ENCODE peak calls at places on chromosomes 7 and 10, in nine cellular contexts. X is cardiac muscle cell; P is HFFc6; L is choroid plexus epithelial cell; T is HFF-Myc; J is activated naive CD4-positive, alpha-beta T cell treated with Interleukin-2 at 50 U/mL for 16 hours; W is NCI-H1436; O is T-helper 1 cell; B is NCI-H1694 treated with DMSO at 0.1 percent for 48 hours. K is an unnamed sample.

GRCh38 chr7:7766671-7767070 is 48.3 kb upstream of the RPA3 start:
- DNase-seq in B (no peak), O (no peak), X (no peak), J (no peak), T (no peak), L (peak; percentile 53), W (no peak), P (no peak), K (peak; percentile 40)

GRCh38 chr10:29239569-29240472 is 49.0 kb upstream of the LYZL1 start:
- DNase-seq in P (no peak), T (no peak), L (peak; percentile 52), W (no peak), B (no peak), J (no peak), O (no peak), X (peak; percentile 50), K (peak; percentile 32)

GRCh38 chr7:78970440-78970916 is 483.0 kb downstream of the MAGI2 start:
- DNase-seq in J (no peak), P (peak; percentile 60), T (no peak), L (no peak), W (no peak), O (no peak), B (no peak), X (no peak), K (peak; percentile 8)

GRCh38 chr10:1362589-1363465 is 306.6 kb downstream of the WDR37 start:
- DNase-seq in X (no peak), W (no peak), O (no peak), B (no peak), P (no peak), J (no peak), T (no peak), L (no peak), K (no peak)

GRCh38 chr10:6050801-6051445 is 11.2 kb downstream of the IL2RA start:
- DNase-seq in X (peak; percentile 76), L (peak; percentile 68), O (peak; percentile 91), J (peak; percentile 94), P (peak; percentile 34), W (no peak), B (no peak), T (peak; percentile 14), K (peak; percentile 43)

GRCh38 chr10:33566001-33566400 is 231.5 kb upstream of the NRP1 start:
- DNase-seq in B (no peak), J (no peak), W (no peak), O (no peak), X (peak; percentile 28), T (no peak), L (no peak), P (no peak), K (no peak)

GRCh38 chr10:92024700-92025099 is 101.1 kb downstream of the BTAF1 start:
- DNase-seq in L (no peak), J (no peak), X (no peak), W (no peak), T (no peak), B (no peak), O (no peak), P (peak; percentile 17), K (peak; percentile 40)

GRCh38 chr10:130660266-130660665 is 524.1 kb downstream of the GLRX3 start:
- DNase-seq in O (no peak), W (no peak), L (no peak), J (no peak), X (no peak), P (no peak), T (no peak), B (no peak), K (no peak)

GRCh38 chr7:76372984-76373833 is 14.4 kb upstream of the YWHAG start:
- DNase-seq in T (no peak), J (no peak), O (no peak), P (peak; percentile 78), L (peak; percentile 84), W (no peak), X (peak; percentile 77), B (no peak), K (peak; percentile 85)

GRCh38 chr10:74460812-74461211 is 309.8 kb downstream of the ADK start:
- DNase-seq in L (peak; percentile 26), W (no peak), O (no peak), J (no peak), B (no peak), T (no peak), P (no peak), X (peak; percentile 5), K (peak; percentile 39)

GRCh38 chr7:92331508-92331907 is 85.7 kb downstream of the ANKIB1 start:
- DNase-seq in L (no peak), B (no peak), O (no peak), X (no peak), P (no peak), T (no peak), J (no peak), W (no peak), K (no peak)

GRCh38 chr7:129144095-129144833 is at the start of gene TSPAN33:
- DNase-seq in X (peak; percentile 72), J (peak; percentile 70), P (peak; percentile 51), B (peak; percentile 58), L (peak; percentile 62), W (peak; percentile 54), O (peak; percentile 35), T (no peak), K (peak; percentile 70)

GRCh38 chr10:5971886-5972285 is 5.5 kb downstream of the IL15RA start:
- DNase-seq in P (no peak), L (peak; percentile 42), J (no peak), B (no peak), W (no peak), O (no peak), T (no peak), X (peak; percentile 67), K (no peak)

GRCh38 chr7:16644987-16645592 is 464 bp downstream of the ANKMY2 start:
- DNase-seq in W (no peak), J (no peak), L (peak; percentile 28), O (no peak), P (no peak), B (no peak), T (no peak), X (peak; percentile 43), K (peak; percentile 32)

GRCh38 chr10:36489928-36490279 is 635.5 kb upstream of the ANKRD30A start:
- DNase-seq in W (no peak), X (peak; percentile 75), T (no peak), L (peak; percentile 85), O (no peak), J (no peak), P (no peak), B (no peak), K (peak; percentile 84)

GRCh38 chr7:114923403-114923713 is 1.5 kb downstream of the MDFIC start:
- DNase-seq in W (no peak), P (no peak), L (no peak), X (no peak), O (no peak), B (no peak), J (no peak), T (no peak), K (no peak)

GRCh38 chr7:151439855-151440798 is at the start of gene CRYGN:
- DNase-seq in X (no peak), P (no peak), O (no peak), T (no peak), W (no peak), L (no peak), B (no peak), J (peak; percentile 23), K (no peak)

K was measured in iris pigment epithelial cell.